ENCODE peak calls at places on chromosome 13, in ten cellular contexts. D is CD8-positive, alpha-beta T cell; Y is body of pancreas; H is endothelial cell of umbilical vein; Z is tibial nerve; N is RWPE2; K is BE2C; P is uterus; M is CD8-positive, alpha-beta memory T cell; I is osteoblast. U is an unnamed sample.

GRCh38 chr13:22092791-22093545 is 422.1 kb downstream of the FGF9 start:
- DNase-seq in Y (no peak), N (no peak), I (no peak), Z (no peak), K (no peak), H (no peak), D (no peak), M (no peak), P (no peak), U (no peak)

GRCh38 chr13:66853559-66853958 is 376.6 kb downstream of the PCDH9 start:
- DNase-seq in I (no peak), P (no peak), N (no peak), M (no peak), K (no peak), D (no peak), Z (no peak), Y (no peak), H (no peak), U (no peak)

GRCh38 chr13:37640499-37640898 is 41.9 kb upstream of the POSTN start:
- DNase-seq in D (no peak), K (no peak), I (peak; percentile 52), M (no peak), Y (no peak), P (no peak), N (no peak), Z (no peak), H (peak; percentile 79), U (no peak)

GRCh38 chr13:105848494-105848893 is 687.0 kb downstream of the EFNB2 start:
- DNase-seq in D (no peak), Y (no peak), H (no peak), M (no peak), I (no peak), Z (no peak), P (no peak), N (no peak), K (no peak), U (no peak)

GRCh38 chr13:98677398-98677797 is 75.1 kb downstream of the SLC15A1 start:
- DNase-seq in K (no peak), I (peak; percentile 95), Z (no peak), Y (no peak), P (no peak), N (no peak), M (no peak), D (no peak), H (no peak), U (no peak)

GRCh38 chr13:104310861-104311260 is 1244.6 kb upstream of the SLC10A2 start:
- DNase-seq in D (no peak), H (no peak), K (no peak), Y (no peak), P (no peak), I (no peak), M (no peak), N (no peak), Z (no peak), U (no peak)

GRCh38 chr13:21541271-21541670 is 62.7 kb downstream of the MICU2 start:
- DNase-seq in Y (no peak), N (no peak), P (no peak), D (no peak), I (no peak), K (no peak), M (no peak), Z (no peak), H (no peak), U (no peak)

GRCh38 chr13:78420814-78421213 is 182.5 kb downstream of the POU4F1 start:
- DNase-seq in Z (no peak), H (no peak), Y (no peak), P (no peak), I (no peak), D (no peak), N (no peak), K (no peak), M (no peak), U (no peak)

GRCh38 chr13:23381877-23382276 is 51.6 kb downstream of the SACS start:
- DNase-seq in N (no peak), I (no peak), M (no peak), P (no peak), Y (no peak), H (peak; percentile 56), D (no peak), K (no peak), Z (no peak), U (no peak)

GRCh38 chr13:23380534-23380933 is 53.0 kb downstream of the SACS start:
- DNase-seq in K (no peak), N (no peak), D (no peak), Z (no peak), M (no peak), P (no peak), Y (no peak), H (no peak), I (no peak), U (no peak)

GRCh38 chr13:23377603-23378002 is 55.9 kb downstream of the SACS start:
- DNase-seq in P (peak; percentile 21), D (no peak), I (no peak), K (no peak), H (no peak), Z (no peak), Y (no peak), N (no peak), M (no peak), U (no peak)

GRCh38 chr13:23375007-23375971 is 58.2 kb downstream of the SACS start:
- DNase-seq in K (peak; percentile 99), N (peak; percentile 86), I (peak; percentile 98), D (peak; percentile 99), H (peak; percentile 97), P (peak; percentile 97), Z (peak; percentile 92), Y (peak; percentile 97), M (peak; percentile 96), U (peak; percentile 96)

GRCh38 chr13:23378009-23378632 is 55.4 kb downstream of the SACS start:
- DNase-seq in M (no peak), N (peak; percentile 74), I (peak; percentile 92), D (peak; percentile 46), H (peak; percentile 93), Y (no peak), P (peak; percentile 41), K (no peak), Z (peak; percentile 38), U (no peak)
- H3K4me1 ChIP-seq in M (peaks cover 35% of the 10 kb centered on the region), N (peaks cover 24% of the 10 kb centered on the region), I (peaks cover 42% of the 10 kb centered on the region), D (peaks cover 28% of the 10 kb centered on the region), H (peaks cover 60% of the 10 kb centered on the region), Y (no peaks in the 10 kb centered on the region), P (no peaks in the 10 kb centered on the region), K (no peaks in the 10 kb centered on the region), Z (peaks cover 40% of the 10 kb centered on the region), U (peaks cover 32% of the 10 kb centered on the region)

GRCh38 chr13:44401577-44401976 is 28.0 kb downstream of the SERP2 start:
- DNase-seq in Y (no peak), P (no peak), I (no peak), Z (no peak), H (no peak), M (no peak), K (no peak), D (no peak), N (no peak), U (no peak)

GRCh38 chr13:44406617-44407016 is 33.0 kb downstream of the SERP2 start:
- DNase-seq in N (no peak), Y (no peak), M (no peak), I (no peak), K (no peak), P (no peak), Z (no peak), H (peak; percentile 21), D (no peak), U (no peak)

GRCh38 chr13:44404261-44405139 is 30.9 kb downstream of the SERP2 start:
- DNase-seq in N (no peak), H (no peak), M (no peak), I (no peak), K (no peak), Z (no peak), Y (no peak), D (no peak), P (no peak), U (no peak)

GRCh38 chr13:44402902-44403719 is 29.5 kb downstream of the SERP2 start:
- DNase-seq in H (no peak), I (peak; percentile 73), D (no peak), Y (peak; percentile 33), N (no peak), K (no peak), M (no peak), P (no peak), Z (no peak), U (no peak)

DNA sequence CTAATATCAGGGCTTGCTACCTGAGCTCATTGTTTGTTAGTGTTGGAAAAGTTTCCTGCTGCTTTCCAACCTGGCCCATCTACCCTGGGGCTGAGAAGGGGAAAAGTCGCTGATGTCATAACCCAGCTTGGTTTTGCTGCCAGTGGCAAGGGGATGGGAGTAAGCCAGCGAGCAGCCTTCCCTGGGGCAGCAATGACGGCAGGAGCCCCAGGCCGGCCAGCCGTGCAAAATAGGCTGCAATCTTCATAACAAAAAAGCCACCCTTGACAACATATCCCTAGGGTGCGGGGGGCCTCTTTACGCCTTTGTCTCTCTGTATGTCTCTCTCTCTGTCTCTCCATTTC is 30.1 kb downstream of the SERP2 start:
- DNase-seq in M (no peak), H (no peak), I (peak; percentile 62), Z (no peak), K (no peak), Y (no peak), D (no peak), N (no peak), P (no peak), U (no peak)
- H3K4me1 ChIP-seq in M (no peaks in the 10 kb centered on the region), H (peaks cover 4% of the 10 kb centered on the region), I (no peaks in the 10 kb centered on the region), Z (no peaks in the 10 kb centered on the region), K (peaks cover 18% of the 10 kb centered on the region), Y (peaks cover 19% of the 10 kb centered on the region), D (no peaks in the 10 kb centered on the region), N (peaks cover 8% of the 10 kb centered on the region), P (no peaks in the 10 kb centered on the region), U (no peaks in the 10 kb centered on the region)

GRCh38 chr13:41061075-41061913 is at the start of gene WBP4:
- DNase-seq in N (peak; percentile 93), D (peak; percentile 82), Z (peak; percentile 94), Y (peak; percentile 94), I (peak; percentile 94), K (peak; percentile 91), P (peak; percentile 94), M (peak; percentile 76), H (peak; percentile 96), U (peak; percentile 95)
- H3K4me1 ChIP-seq in N (peaks cover 33% of the 10 kb centered on the region), D (peaks cover 15% of the 10 kb centered on the region), Z (peaks cover 69% of the 10 kb centered on the region), Y (peaks cover 37% of the 10 kb centered on the region), I (peaks cover 46% of the 10 kb centered on the region), K (no peaks in the 10 kb centered on the region), P (peaks cover 33% of the 10 kb centered on the region), M (peaks cover 24% of the 10 kb centered on the region), H (peaks cover 49% of the 10 kb centered on the region), U (peaks cover 64% of the 10 kb centered on the region)

GRCh38 chr13:113657851-113658741 is at the start of gene ATP4B:
- DNase-seq in I (peak; percentile 57), D (peak; percentile 2), M (no peak), H (no peak), Y (no peak), Z (no peak), N (peak; percentile 47), P (peak; percentile 9), K (peak; percentile 27), U (no peak)

GRCh38 chr13:113658836-113659235 is 838 bp upstream of the ATP4B start:
- DNase-seq in Y (no peak), H (no peak), P (peak; percentile 8), I (peak; percentile 30), M (no peak), D (peak; percentile 1), N (peak; percentile 47), Z (no peak), K (peak; percentile 7), U (peak; percentile 39)

GRCh38 chr13:113661506-113661905 is 3.5 kb upstream of the ATP4B start:
- DNase-seq in Z (no peak), M (no peak), P (no peak), H (no peak), D (no peak), Y (no peak), K (no peak), I (no peak), N (no peak), U (no peak)

GRCh38 chr13:113660066-113660465 is 2.1 kb upstream of the ATP4B start:
- DNase-seq in I (peak; percentile 44), D (peak; percentile 1), K (peak; percentile 3), Z (no peak), H (no peak), Y (no peak), N (no peak), M (no peak), P (no peak), U (no peak)

GRCh38 chr13:113659337-113659736 is 1.3 kb upstream of the ATP4B start:
- DNase-seq in H (no peak), Z (no peak), Y (no peak), K (no peak), M (no peak), D (no peak), I (no peak), N (no peak), P (no peak), U (no peak)
- H3K4me1 ChIP-seq in H (no peaks in the 10 kb centered on the region), Z (no peaks in the 10 kb centered on the region), Y (no peaks in the 10 kb centered on the region), K (no peaks in the 10 kb centered on the region), M (no peaks in the 10 kb centered on the region), D (no peaks in the 10 kb centered on the region), I (no peaks in the 10 kb centered on the region), N (no peaks in the 10 kb centered on the region), P (no peaks in the 10 kb centered on the region), U (no peaks in the 10 kb centered on the region)